ENCODE peak calls at places on chromosomes 6 and 20, in six cellular contexts. S is GM12865, N is cardiac fibroblast, L is A673, J is cardiac muscle cell, Y is left lung. A is an unnamed sample.

GRCh38 chr20:40676870-40677269 is 12.2 kb downstream of the MAFB start:
- DNase-seq in L (no peak), J (no peak), Y (no peak), S (no peak), N (no peak), A (no peak)

GRCh38 chr6:110682460-110682853 is 132.8 kb downstream of the CDK19 start:
- DNase-seq in Y (no peak), S (peak), N (peak), L (peak), J (peak), A (peak)

GRCh38 chr6:37539706-37540352 is 40.1 kb upstream of the CCDC167 start:
- DNase-seq in L (no peak), Y (no peak), S (no peak), N (no peak), J (no peak), A (no peak)

GRCh38 chr6:134849920-134850447 is 99.9 kb downstream of the ALDH8A1 start:
- DNase-seq in N (no peak), J (no peak), S (no peak), L (no peak), Y (no peak), A (no peak)

GRCh38 chr20:24842591-24843442 is 106.3 kb upstream of the CST7 start:
- DNase-seq in J (no peak), S (peak), N (no peak), Y (no peak), L (peak), A (no peak)

GRCh38 chr6:161486326-161486725 is 212.5 kb upstream of the AGPAT4 start:
- DNase-seq in N (peak), S (no peak), J (peak), Y (no peak), L (no peak), A (no peak)

GRCh38 chr20:4063631-4064030 is 48.3 kb upstream of the RNF24 start:
- DNase-seq in L (no peak), N (peak), J (peak), Y (no peak), S (no peak), A (no peak)

GRCh38 chr20:25567286-25567685 is 18.0 kb downstream of the NINL start:
- DNase-seq in N (no peak), L (no peak), S (no peak), Y (no peak), J (no peak), A (no peak)

GRCh38 chr6:119627908-119628669 is 278.5 kb upstream of the MAN1A1 start:
- DNase-seq in N (peak), Y (no peak), S (no peak), L (no peak), J (peak), A (no peak)

GRCh38 chr6:19830171-19830570 is 7.0 kb upstream of the ID4 start:
- DNase-seq in Y (no peak), N (peak), J (peak), S (no peak), L (no peak), A (no peak)

GRCh38 chr20:46826343-46826984 is 68.2 kb upstream of the EYA2 start:
- DNase-seq in Y (no peak), J (no peak), S (no peak), L (no peak), N (peak), A (no peak)

GRCh38 chr6:47631248-47632196 is 66.9 kb upstream of the ADGRF4 start:
- DNase-seq in J (peak), N (peak), S (peak), L (peak), Y (no peak), A (peak)

GRCh38 chr6:81896561-81896960 is 144.1 kb upstream of the TENT5A start:
- DNase-seq in S (no peak), L (no peak), Y (no peak), N (peak), J (no peak), A (no peak)

GRCh38 chr6:117270121-117270959 is 5.0 kb downstream of the VGLL2 start:
- DNase-seq in L (peak), Y (peak), N (peak), S (no peak), J (peak), A (peak)

GRCh38 chr6:159060107-159060506 is 15.3 kb upstream of the TAGAP start:
- DNase-seq in J (no peak), L (no peak), Y (no peak), N (no peak), S (no peak), A (no peak)

DNA sequence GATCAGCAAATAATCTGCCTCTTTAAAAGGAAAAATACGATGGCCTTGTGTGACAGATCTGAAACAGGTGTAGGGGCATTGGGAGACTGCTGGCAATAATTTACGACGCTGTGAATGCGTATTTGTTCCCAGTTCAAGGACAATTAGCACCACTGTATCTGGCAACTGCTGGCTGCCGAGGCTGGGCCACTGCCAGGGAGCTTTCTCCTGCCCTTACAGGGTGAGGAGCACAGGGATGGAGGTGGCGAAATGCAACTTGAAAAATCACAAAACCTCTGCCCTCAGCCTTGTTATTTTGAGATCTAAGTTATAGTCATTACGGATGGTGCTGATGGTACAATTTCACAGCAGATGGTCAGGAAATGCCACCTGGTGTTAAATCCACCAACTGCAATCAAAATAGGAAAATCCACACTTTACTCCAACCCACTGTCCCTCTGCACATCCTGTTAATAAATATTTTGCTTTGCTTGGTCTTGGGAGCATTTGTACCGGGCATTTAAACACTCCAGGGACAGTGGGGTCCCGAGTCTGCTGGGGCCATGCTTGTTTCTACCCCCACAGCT is 6.4 kb downstream of the MYLK4 start:
- DNase-seq in J (peak), L (peak), N (peak), S (no peak), Y (no peak), A (no peak)
- TF ChIP-seq CTCF in J (peak), L (peak), N (peak), S (peak), Y (no peak), A (peak)

GRCh38 chr6:32622545-32623401 is 14.4 kb upstream of the HLA-DQA1 start:
- DNase-seq in N (peak), L (peak), S (peak), J (peak), Y (no peak), A (peak)

GRCh38 chr6:32623693-32624092 is 13.5 kb upstream of the HLA-DQA1 start:
- DNase-seq in N (no peak), J (no peak), L (no peak), Y (no peak), S (peak), A (no peak)

GRCh38 chr6:32625137-32625536 is 12.1 kb upstream of the HLA-DQA1 start:
- DNase-seq in Y (no peak), N (no peak), J (no peak), S (no peak), L (no peak), A (no peak)

GRCh38 chr6:32627249-32627648 is 10.0 kb upstream of the HLA-DQA1 start:
- DNase-seq in L (no peak), N (no peak), J (no peak), S (no peak), Y (no peak), A (no peak)

GRCh38 chr6:32624565-32624964 is 12.6 kb upstream of the HLA-DQA1 start:
- DNase-seq in S (no peak), N (no peak), J (no peak), L (no peak), Y (no peak), A (no peak)
- H3K4me3 ChIP-seq in S (no peak), N (no peak), J (no peak), L (no peak), Y (no peak), A (no peak)

GRCh38 chr6:56889492-56889891 is 65.4 kb upstream of the BEND6 start:
- DNase-seq in L (no peak), Y (no peak), N (no peak), S (no peak), J (no peak), A (no peak)

GRCh38 chr6:56890683-56891429 is 64.1 kb upstream of the BEND6 start:
- DNase-seq in N (peak), L (peak), S (peak), Y (no peak), J (peak), A (no peak)

GRCh38 chr6:56888687-56889086 is 66.2 kb upstream of the BEND6 start:
- DNase-seq in N (no peak), Y (no peak), J (no peak), L (no peak), S (no peak), A (no peak)

GRCh38 chr6:56890066-56890465 is 64.8 kb upstream of the BEND6 start:
- DNase-seq in L (no peak), S (no peak), J (no peak), N (peak), Y (no peak), A (no peak)

GRCh38 chr6:56891754-56892153 is 63.2 kb upstream of the BEND6 start:
- DNase-seq in N (no peak), S (peak), Y (no peak), J (no peak), L (peak), A (peak)
- TF ChIP-seq CTCF in N (no peak), S (peak), Y (no peak), J (no peak), L (no peak), A (peak)

DNA sequence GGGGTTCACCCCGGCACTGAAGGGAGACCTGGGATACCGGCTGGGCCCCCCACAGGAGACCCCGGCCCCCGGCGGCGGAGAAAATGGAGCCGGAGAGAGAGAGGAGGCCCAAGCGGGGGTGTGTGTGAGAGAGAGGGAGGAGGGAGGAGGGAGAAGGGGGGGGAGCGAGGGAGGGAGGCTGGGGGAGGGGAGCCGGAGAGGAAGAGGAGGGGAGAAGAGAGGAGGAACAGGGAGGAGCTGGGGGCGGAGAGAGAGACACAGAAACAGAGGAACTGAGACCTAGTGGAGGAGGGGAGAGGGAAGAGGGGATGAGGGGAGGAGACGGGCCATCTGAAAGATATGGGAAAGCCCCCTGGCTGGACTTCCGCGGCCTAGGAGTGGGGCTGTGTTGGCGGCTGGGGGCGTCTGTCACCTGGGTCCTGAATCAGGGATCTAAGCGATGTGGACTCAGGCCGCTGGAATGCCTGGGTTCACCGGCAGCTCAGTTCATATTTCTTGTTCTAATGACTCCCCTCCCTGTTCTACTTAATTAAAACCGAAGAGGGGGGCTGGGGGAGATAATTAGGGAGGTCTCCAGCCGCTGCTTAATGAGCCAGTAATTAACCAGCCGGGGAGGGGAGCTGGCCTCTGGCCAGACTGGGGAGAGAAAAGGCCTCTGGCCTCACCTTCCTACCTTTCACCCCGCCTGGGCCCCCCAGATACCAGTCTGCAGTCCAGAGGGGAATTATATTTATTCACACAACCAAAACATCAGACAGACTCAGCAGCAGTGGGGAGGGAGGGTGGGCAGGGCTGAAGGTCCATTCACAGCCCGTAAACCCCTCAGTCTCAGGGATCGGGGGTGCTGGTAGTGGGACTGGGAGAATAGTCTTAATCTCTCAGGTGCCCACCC is at the start of gene PBX2:
- DNase-seq in N (peak), S (peak), J (peak), Y (peak), L (peak), A (peak)
- H3K4me3 ChIP-seq in N (peak), S (peak), J (peak), Y (peak), L (peak), A (peak)

DNA sequence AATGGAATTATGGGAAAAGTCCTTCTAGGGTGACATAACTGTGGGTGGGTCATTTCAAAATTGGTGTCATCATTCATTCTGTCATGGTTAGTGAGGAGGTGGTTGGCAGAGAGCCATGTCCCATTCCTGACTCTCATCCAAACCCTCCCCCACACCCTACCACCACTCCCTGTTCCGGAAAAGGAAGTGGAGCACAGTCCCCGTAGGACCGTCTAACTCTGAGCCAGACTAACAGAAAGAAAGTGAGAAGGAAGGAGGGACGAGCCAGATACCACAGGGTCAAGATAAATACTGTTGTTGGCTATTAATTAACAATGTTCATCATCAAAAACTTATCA is 4.8 kb downstream of the TRIM10 start:
- DNase-seq in L (peak), Y (no peak), J (peak), S (no peak), N (peak), A (no peak)
- TF ChIP-seq CTCF in L (no peak), Y (no peak), J (no peak), S (no peak), N (no peak), A (no peak)

GRCh38 chr20:32527447-32528055 is 57.6 kb downstream of the NOL4L start:
- DNase-seq in N (no peak), S (no peak), L (no peak), J (no peak), Y (peak), A (peak)
- H3K4me3 ChIP-seq in N (no peak), S (no peak), L (no peak), J (no peak), Y (no peak), A (no peak)

GRCh38 chr20:62891111-62891510 is 29.5 kb upstream of the TCFL5 start:
- DNase-seq in S (no peak), J (no peak), Y (peak), N (no peak), L (no peak), A (no peak)

GRCh38 chr20:62892348-62893304 is 31.0 kb upstream of the TCFL5 start:
- DNase-seq in Y (no peak), L (no peak), J (no peak), S (no peak), N (no peak), A (no peak)

GRCh38 chr20:62895539-62895938 is 30.8 kb downstream of the DIDO1 start:
- DNase-seq in N (no peak), Y (no peak), S (no peak), J (no peak), L (no peak), A (no peak)

GRCh38 chr20:62894261-62894660 is 32.0 kb downstream of the DIDO1 start:
- DNase-seq in L (no peak), N (no peak), J (no peak), Y (no peak), S (no peak), A (no peak)

DNA sequence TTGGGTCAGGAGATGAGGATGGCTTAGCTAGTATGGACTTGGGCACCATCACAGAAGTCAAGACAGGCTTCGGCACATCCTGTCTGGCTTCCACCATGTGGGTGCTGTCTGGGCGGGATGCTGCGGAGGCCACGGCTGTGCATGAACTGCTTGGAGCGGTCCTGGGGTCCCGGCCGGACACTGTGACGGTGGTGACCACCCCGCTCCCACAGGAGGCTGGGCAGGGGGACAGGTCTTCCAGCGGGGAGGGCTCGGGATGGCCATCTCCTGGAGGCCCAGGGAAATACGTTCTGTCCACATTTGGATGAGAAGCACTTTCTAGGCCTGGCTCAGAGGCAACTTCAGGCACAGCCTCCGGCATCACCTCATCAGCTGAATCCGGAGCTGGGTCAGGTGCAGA is 32.1 kb upstream of the TCFL5 start:
- DNase-seq in S (no peak), L (no peak), Y (no peak), N (no peak), J (no peak), A (peak)
- TF ChIP-seq CTCF in S (no peak), L (no peak), Y (no peak), N (no peak), J (peak), A (peak)

A was measured in neural progenitor cell.